ENCODE peak calls at places on chromosome 19, in seven cellular contexts. N is upper lobe of right lung; C is activated CD4-positive, alpha-beta T cell treated with anti-CD3 and anti-CD28 coated beads, Interleukin-2, amount 10 ng/mL, durations not matched to agents 7 days and 5 days; R is H9; G is IMR-90; O is mucosa of descending colon; V is posterior cingulate gyrus. Y is an unnamed sample.

GRCh38 chr19:39218230-39219007 is 14.4 kb upstream of the SYCN start:
- DNase-seq in N (no peak), C (no peak), R (no peak), G (no peak), O (no peak), V (peak; percentile 34), Y (no peak)

GRCh38 chr19:5775668-5776309 is 8.8 kb downstream of the PRR22 start:
- DNase-seq in N (no peak), C (no peak), R (no peak), G (peak; percentile 51), O (no peak), V (peak; percentile 52), Y (no peak)

GRCh38 chr19:1446713-1447564 is 3.0 kb upstream of the APC2 start:
- DNase-seq in N (no peak), C (peak; percentile 31), R (peak; percentile 57), G (no peak), O (no peak), V (peak; percentile 84), Y (no peak)

GRCh38 chr19:4457654-4458406 is at the start of gene UBXN6:
- DNase-seq in N (peak; percentile 99), C (peak; percentile 99), R (peak; percentile 100), G (peak; percentile 99), O (peak; percentile 99), V (peak; percentile 100), Y (peak; percentile 84)

GRCh38 chr19:9752701-9753443 is 15.7 kb downstream of the ZNF846 start:
- DNase-seq in N (no peak), C (no peak), R (no peak), G (no peak), O (no peak), V (no peak), Y (no peak)

GRCh38 chr19:19259741-19260140 is 13.4 kb downstream of the TM6SF2 start:
- DNase-seq in N (no peak), C (no peak), R (peak; percentile 89), G (peak; percentile 11), O (no peak), V (peak; percentile 94), Y (no peak)

GRCh38 chr19:4388171-4389063 is 11.9 kb downstream of the SH3GL1 start:
- DNase-seq in N (no peak), C (no peak), R (no peak), G (no peak), O (no peak), V (peak; percentile 82), Y (no peak)

GRCh38 chr19:54837542-54837941 is 12.7 kb upstream of the KIR3DL2 start:
- DNase-seq in N (no peak), C (no peak), R (no peak), G (no peak), O (no peak), V (no peak), Y (no peak)

GRCh38 chr19:54336893-54337857 is 1.8 kb downstream of the LILRA4 start:
- DNase-seq in N (peak; percentile 53), C (no peak), R (no peak), G (no peak), O (no peak), V (no peak), Y (no peak)

GRCh38 chr19:7492142-7493055 is 3.6 kb upstream of the PEX11G start:
- DNase-seq in N (no peak), C (peak; percentile 48), R (no peak), G (no peak), O (no peak), V (no peak), Y (no peak)

GRCh38 chr19:6091771-6092291 is 18.5 kb downstream of the RFX2 start:
- DNase-seq in N (no peak), C (no peak), R (no peak), G (peak; percentile 69), O (no peak), V (no peak), Y (no peak)

GRCh38 chr19:19098084-19098702 is 34.4 kb downstream of the SLC25A42 start:
- DNase-seq in N (no peak), C (no peak), R (no peak), G (no peak), O (no peak), V (no peak), Y (no peak)

GRCh38 chr19:51127755-51128154 is 3.0 kb downstream of the SIGLEC9 start:
- DNase-seq in N (peak; percentile 67), C (no peak), R (no peak), G (peak; percentile 47), O (no peak), V (peak; percentile 77), Y (no peak)

GRCh38 chr19:4660181-4660791 is 9.9 kb downstream of the MYDGF start:
- DNase-seq in N (no peak), C (peak; percentile 44), R (peak; percentile 83), G (no peak), O (peak; percentile 62), V (no peak), Y (no peak)

GRCh38 chr19:45524575-45525129 is 17.4 kb downstream of the VASP start:
- DNase-seq in N (no peak), C (no peak), R (no peak), G (no peak), O (peak; percentile 25), V (no peak), Y (peak; percentile 18)

GRCh38 chr19:7751157-7751783 is 3.9 kb upstream of the CD209 start:
- DNase-seq in N (no peak), C (no peak), R (no peak), G (peak; percentile 6), O (no peak), V (no peak), Y (no peak)

GRCh38 chr19:49528211-49528771 is 488 bp downstream of the RCN3 start:
- DNase-seq in N (no peak), C (no peak), R (no peak), G (peak; percentile 30), O (no peak), V (no peak), Y (no peak)

GRCh38 chr19:719636-720377 is 11.1 kb downstream of the PALM start:
- DNase-seq in N (no peak), C (no peak), R (no peak), G (no peak), O (no peak), V (peak; percentile 95), Y (peak; percentile 18)

GRCh38 chr19:7652061-7652641 is 15.2 kb downstream of the STXBP2 start:
- DNase-seq in N (peak; percentile 93), C (peak; percentile 86), R (peak; percentile 83), G (peak; percentile 60), O (peak; percentile 92), V (peak; percentile 97), Y (no peak)

GRCh38 chr19:34825212-34825611 is 52.2 kb upstream of the ZNF599 start:
- DNase-seq in N (no peak), C (no peak), R (no peak), G (no peak), O (no peak), V (no peak), Y (no peak)

GRCh38 chr19:55546822-55547614 is 1.7 kb upstream of the SBK3 start:
- DNase-seq in N (peak; percentile 91), C (no peak), R (no peak), G (peak; percentile 84), O (peak; percentile 51), V (peak; percentile 88), Y (no peak)

GRCh38 chr19:35171730-35172129 is 17.2 kb downstream of the FXYD5 start:
- DNase-seq in N (no peak), C (peak; percentile 27), R (no peak), G (no peak), O (no peak), V (no peak), Y (no peak)

GRCh38 chr19:42455621-42456081 is 12.9 kb upstream of the CXCL17 start:
- DNase-seq in N (no peak), C (no peak), R (no peak), G (no peak), O (peak; percentile 61), V (no peak), Y (no peak)

GRCh38 chr19:16293133-16294085 is 31.2 kb upstream of the KLF2 start:
- DNase-seq in N (peak; percentile 68), C (no peak), R (no peak), G (peak; percentile 99), O (peak; percentile 41), V (no peak), Y (no peak)

GRCh38 chr19:3700242-3701032 is at the start of gene PIP5K1C:
- DNase-seq in N (peak; percentile 95), C (peak; percentile 92), R (peak; percentile 89), G (peak; percentile 78), O (peak; percentile 95), V (peak; percentile 99), Y (peak; percentile 87)

GRCh38 chr19:17405250-17406038 is at the start of gene BST2:
- DNase-seq in N (no peak), C (peak; percentile 72), R (peak; percentile 64), G (peak; percentile 37), O (peak; percentile 53), V (peak; percentile 88), Y (no peak)

GRCh38 chr19:918481-919156 is 1.5 kb downstream of the KISS1R start:
- DNase-seq in N (peak; percentile 65), C (peak; percentile 22), R (no peak), G (no peak), O (no peak), V (no peak), Y (no peak)

GRCh38 chr19:43450545-43450997 is 14.8 kb downstream of the LYPD3 start:
- DNase-seq in N (no peak), C (no peak), R (no peak), G (peak; percentile 79), O (no peak), V (peak; percentile 15), Y (no peak)

GRCh38 chr19:47427241-47428176 is 8.2 kb upstream of the MEIS3 start:
- DNase-seq in N (peak; percentile 77), C (peak; percentile 77), R (peak; percentile 94), G (peak; percentile 45), O (peak; percentile 68), V (peak; percentile 92), Y (peak; percentile 39)

Y was measured in hypothalamus.